ENCODE peak calls at places on chromosomes 11 and 22, in four cellular contexts. Q, S, J and G are unnamed samples.

GRCh38 chr11:8268530-8269461 is 5.1 kb upstream of the LMO1 start:
- DNase-seq in Q (peak), S (no peak), J (peak), G (no peak)

GRCh38 chr11:12086271-12087074 is 23.9 kb upstream of the MICAL2 start:
- DNase-seq in Q (no peak), S (peak), J (no peak), G (no peak)

GRCh38 chr11:31810779-31811647 is at the start of gene PAX6:
- DNase-seq in Q (peak), S (peak), J (no peak), G (peak)

GRCh38 chr11:86499723-86500129 is 125.0 kb downstream of the CCDC81 start:
- DNase-seq in Q (no peak), S (no peak), J (no peak), G (no peak)

GRCh38 chr11:60764879-60765278 is 8.2 kb downstream of the MS4A15 start:
- DNase-seq in Q (no peak), S (no peak), J (no peak), G (no peak)

GRCh38 chr11:71109586-71109985 is 142.8 kb downstream of the SHANK2 start:
- DNase-seq in Q (no peak), S (no peak), J (no peak), G (no peak)

GRCh38 chr11:103863497-103863896 is 172.9 kb upstream of the DDI1 start:
- DNase-seq in Q (no peak), S (peak), J (no peak), G (no peak)

GRCh38 chr11:110430267-110431211 is 791 bp downstream of the FDX1 start:
- DNase-seq in Q (no peak), S (peak), J (no peak), G (no peak)

GRCh38 chr11:35330156-35330889 is 89.0 kb downstream of the SLC1A2 start:
- DNase-seq in Q (no peak), S (no peak), J (no peak), G (no peak)

GRCh38 chr11:108766596-108767173 is 101.8 kb downstream of the DDX10 start:
- DNase-seq in Q (no peak), S (no peak), J (no peak), G (no peak)

GRCh38 chr22:39808087-39808486 is 85.5 kb downstream of the ENTHD1 start:
- DNase-seq in Q (no peak), S (no peak), J (no peak), G (peak)